ENCODE peak calls at places on chromosomes 16 and 17, in eight cellular contexts. G is endothelial cell; Y is mammary epithelial cell; X is GM12865; V is tibial artery; H is CD8-positive, alpha-beta T cell; R is coronary artery; Q is neural progenitor cell. M is an unnamed sample.

GRCh38 chr16:30485818-30486436 is 13.4 kb downstream of the ITGAL start:
- DNase-seq in Y (no peak), V (no peak), G (no peak), R (no peak), X (no peak), Q (no peak), H (no peak), M (no peak)

GRCh38 chr17:29709861-29710849 is 87.4 kb upstream of the CORO6 start:
- DNase-seq in G (no peak), H (no peak), X (no peak), R (no peak), V (no peak), Q (no peak), Y (no peak), M (no peak)

GRCh38 chr16:10338426-10338825 is 47.4 kb upstream of the ATF7IP2 start:
- DNase-seq in Q (no peak), H (no peak), G (no peak), X (no peak), R (no peak), Y (peak; percentile 17), V (no peak), M (no peak)

GRCh38 chr16:55543470-55543869 is 23.0 kb upstream of the CAPNS2 start:
- DNase-seq in R (no peak), Y (no peak), H (no peak), X (no peak), V (no peak), G (no peak), Q (peak; percentile 38), M (no peak)

GRCh38 chr17:75249564-75249963 is 11.8 kb downstream of the GGA3 start:
- DNase-seq in Y (no peak), X (no peak), Q (no peak), H (no peak), G (no peak), R (no peak), V (no peak), M (no peak)

GRCh38 chr17:15883617-15884111 is 61.3 kb upstream of the ADORA2B start:
- DNase-seq in V (no peak), X (no peak), Q (no peak), G (no peak), H (no peak), R (no peak), Y (peak; percentile 93), M (peak; percentile 75)

GRCh38 chr17:74807376-74807775 is 31.2 kb upstream of the NAT9 start:
- DNase-seq in V (no peak), G (no peak), X (no peak), H (no peak), Y (no peak), Q (no peak), R (no peak), M (no peak)

GRCh38 chr17:58692239-58693055 is at the start of gene RAD51C:
- DNase-seq in X (peak; percentile 95), Q (peak; percentile 69), G (peak; percentile 55), R (peak; percentile 81), Y (peak; percentile 81), V (peak; percentile 88), H (peak; percentile 79), M (peak; percentile 82)

GRCh38 chr16:55297910-55298175 is 26.2 kb upstream of the IRX6 start:
- DNase-seq in G (no peak), Y (peak; percentile 77), V (no peak), H (no peak), X (no peak), R (no peak), Q (no peak), M (no peak)

GRCh38 chr17:41697122-41697962 is 8.7 kb downstream of the EIF1 start:
- DNase-seq in R (no peak), X (no peak), Y (no peak), H (no peak), V (peak; percentile 87), Q (no peak), G (no peak), M (peak; percentile 75)

DNA sequence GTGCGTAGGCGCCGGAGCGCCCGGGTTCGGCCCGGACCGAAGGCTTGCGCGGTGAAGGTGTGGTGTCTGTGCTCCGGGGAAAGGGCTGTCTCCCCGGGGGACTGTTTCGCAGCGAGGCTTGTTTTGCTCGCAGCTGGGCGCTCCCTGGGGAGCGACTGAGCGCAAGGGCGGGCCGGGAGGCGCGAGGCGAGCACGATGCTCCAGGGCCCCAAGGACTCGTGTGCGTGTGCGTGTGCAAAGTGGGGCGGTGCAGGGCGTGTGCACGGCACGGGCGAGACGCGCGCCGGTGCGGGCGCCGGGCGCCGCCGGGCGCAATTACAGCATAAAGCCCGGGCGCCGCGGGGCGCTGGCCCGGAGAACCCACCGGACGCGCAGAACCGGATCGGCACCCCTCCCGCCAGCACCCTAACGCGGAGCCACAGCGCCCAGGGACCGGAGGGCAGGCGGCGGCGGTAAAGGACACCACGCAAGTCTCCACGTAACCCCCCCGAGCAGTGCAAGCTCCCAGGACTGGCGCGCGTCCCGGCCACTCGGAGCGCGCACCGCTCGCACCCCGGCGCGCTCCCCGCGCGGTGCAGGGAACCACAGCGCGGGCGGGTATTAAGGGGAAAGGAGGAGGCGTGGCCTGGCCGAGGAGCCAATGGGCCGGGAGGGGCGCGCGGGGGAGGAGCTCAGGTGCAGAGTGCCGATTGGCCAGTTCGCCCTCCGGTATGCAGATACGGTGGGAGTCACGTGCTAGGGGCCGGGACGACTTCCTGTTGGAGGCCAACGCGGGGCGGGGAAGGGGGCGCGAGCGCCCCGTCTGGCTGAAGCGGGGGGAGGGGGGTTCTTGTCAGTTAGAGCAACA is at the start of gene TNRC6C:
- DNase-seq in H (peak; percentile 100), Q (peak; percentile 100), X (peak; percentile 98), G (peak; percentile 99), R (peak; percentile 100), Y (peak; percentile 97), V (peak; percentile 100), M (peak; percentile 100)
- TF ChIP-seq CTCF in H (no peak), Q (peak; percentile 46), X (no peak), G (peak; percentile 19), R (no peak), Y (peak; percentile 24), V (peak; percentile 31), M (no peak)

GRCh38 chr17:56653877-56654276 is 60.4 kb downstream of the NOG start:
- DNase-seq in G (peak; percentile 51), X (peak; percentile 77), R (no peak), H (peak; percentile 42), V (no peak), Y (peak; percentile 75), Q (peak; percentile 82), M (no peak)
- TF ChIP-seq CTCF in G (peak; percentile 65), X (peak; percentile 58), R (no peak), H (peak; percentile 56), V (no peak), Y (peak; percentile 74), Q (peak; percentile 78), M (peak; percentile 42)

DNA sequence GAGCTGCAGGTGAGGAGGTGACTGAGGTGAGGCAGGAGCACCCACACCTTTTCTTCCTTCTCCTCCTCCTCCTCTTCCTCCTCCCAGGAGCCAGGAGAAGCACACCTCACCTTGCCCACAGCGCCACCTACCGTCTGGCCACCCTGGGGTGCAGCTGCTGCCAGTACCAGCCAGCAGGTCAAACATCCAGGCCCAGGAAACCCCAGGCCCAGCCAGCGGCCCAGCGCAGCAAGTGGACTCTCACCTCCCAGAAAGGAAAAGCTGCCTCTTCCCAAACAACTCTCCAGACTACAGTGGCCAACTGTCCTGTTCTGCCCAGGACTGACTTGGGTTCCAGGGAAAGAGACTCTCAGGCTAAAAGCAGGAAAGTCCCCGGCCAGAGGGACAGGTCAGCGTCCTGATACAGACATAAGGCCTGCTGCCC is 22.7 kb downstream of the PEMT start:
- DNase-seq in H (peak; percentile 21), X (peak; percentile 49), G (peak; percentile 89), R (no peak), Q (peak; percentile 83), V (no peak), Y (peak; percentile 28), M (no peak)
- TF ChIP-seq CTCF in H (peak; percentile 39), X (peak; percentile 68), G (peak; percentile 76), R (peak; percentile 65), Q (peak; percentile 83), V (peak; percentile 56), Y (peak; percentile 92), M (peak; percentile 63)

GRCh38 chr16:8168016-8168415 is 422.3 kb downstream of the TMEM114 start:
- DNase-seq in G (no peak), Y (no peak), V (no peak), X (no peak), H (no peak), Q (no peak), R (no peak), M (no peak)
- TF ChIP-seq CTCF in G (no peak), Y (no peak), V (no peak), X (no peak), H (no peak), Q (no peak), R (no peak), M (no peak)

GRCh38 chr17:63698381-63698885 is 1.5 kb downstream of the LIMD2 start:
- DNase-seq in H (no peak), X (no peak), V (no peak), Y (no peak), Q (no peak), R (peak; percentile 74), G (no peak), M (no peak)

GRCh38 chr17:63695889-63696288 is 4.0 kb downstream of the LIMD2 start:
- DNase-seq in V (no peak), H (no peak), R (no peak), Q (no peak), Y (no peak), X (no peak), G (no peak), M (no peak)

GRCh38 chr17:63694974-63695773 is 4.8 kb downstream of the LIMD2 start:
- DNase-seq in V (no peak), R (no peak), H (no peak), G (no peak), Y (no peak), Q (no peak), X (peak; percentile 37), M (no peak)

GRCh38 chr17:63697341-63698286 is 2.3 kb downstream of the LIMD2 start:
- DNase-seq in Y (peak; percentile 29), G (peak; percentile 56), X (peak; percentile 92), R (no peak), V (no peak), Q (peak; percentile 28), H (peak; percentile 78), M (peak; percentile 85)

DNA sequence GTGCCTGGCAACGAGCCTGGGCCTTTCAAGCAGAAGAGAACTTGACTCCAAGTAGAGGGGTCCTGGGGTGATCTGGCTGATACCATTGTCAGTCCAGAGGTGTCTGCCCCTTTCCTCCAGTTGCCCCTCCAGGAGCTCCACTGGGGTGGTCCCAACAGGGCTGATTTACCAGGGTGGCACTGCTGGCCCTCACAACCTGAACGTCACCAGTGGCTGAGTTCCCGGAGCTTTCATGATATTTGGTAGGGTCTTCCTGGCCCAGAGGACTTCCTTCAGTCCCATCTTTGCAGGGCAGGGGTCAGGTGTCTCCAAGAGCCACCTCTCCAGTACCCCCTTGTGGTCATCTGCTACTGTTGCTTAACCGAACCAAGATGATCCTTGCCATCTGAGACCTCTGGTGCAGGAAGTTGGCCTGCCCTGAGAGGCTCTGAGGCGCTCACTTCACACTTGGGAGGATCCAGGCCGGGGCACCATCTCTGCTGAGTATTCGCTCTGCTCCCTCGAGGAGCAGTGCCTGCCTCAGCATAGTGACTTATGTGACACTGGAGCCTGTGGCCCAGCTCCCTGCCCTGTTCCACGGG is 3.5 kb downstream of the LIMD2 start:
- DNase-seq in V (no peak), Q (peak; percentile 75), G (peak; percentile 51), H (no peak), Y (no peak), R (no peak), X (peak; percentile 86), M (no peak)
- TF ChIP-seq CTCF in V (no peak), Q (peak; percentile 60), G (peak; percentile 45), H (peak; percentile 42), Y (peak; percentile 22), R (no peak), X (peak; percentile 52), M (peak; percentile 33)

M was measured in CD14-positive monocyte.